ENCODE peak calls at places on chromosomes 11 and 22, in four cellular contexts. F is renal cortical epithelial cell, H is spleen, U is glutamatergic neuron. I is an unnamed sample.

GRCh38 chr11:113481672-113482071 is 6.5 kb upstream of the DRD2 start:
- DNase-seq in F (no peak), H (no peak), U (no peak), I (no peak)

GRCh38 chr11:18012314-18012905 is 437 bp downstream of the SERGEF start:
- DNase-seq in F (peak), H (no peak), U (peak), I (no peak)

GRCh38 chr22:41862160-41862529 is 29.2 kb downstream of the SREBF2 start:
- DNase-seq in F (peak), H (no peak), U (no peak), I (no peak)

GRCh38 chr11:114820621-114821020 is 142.3 kb downstream of the NXPE2 start:
- DNase-seq in F (no peak), H (no peak), U (no peak), I (no peak)

GRCh38 chr11:126434950-126435335 is 79.5 kb downstream of the ST3GAL4 start:
- DNase-seq in F (no peak), H (no peak), U (no peak), I (no peak)

GRCh38 chr11:83249972-83250593 is 36.1 kb downstream of the CCDC90B start:
- DNase-seq in F (peak), H (no peak), U (no peak), I (no peak)

GRCh38 chr11:6667733-6668374 is 12.2 kb upstream of the DCHS1 start:
- DNase-seq in F (peak), H (no peak), U (no peak), I (no peak)

GRCh38 chr11:26551186-26551801 is 20.8 kb downstream of the MUC15 start:
- DNase-seq in F (peak), H (no peak), U (no peak), I (no peak)

GRCh38 chr22:32075997-32076725 is 33.1 kb downstream of the SLC5A1 start:
- DNase-seq in F (no peak), H (no peak), U (no peak), I (no peak)

GRCh38 chr22:20550851-20551744 is 43.7 kb downstream of the MED15 start:
- DNase-seq in F (no peak), H (peak), U (no peak), I (peak)

GRCh38 chr11:3815882-3816281 is 7.5 kb downstream of the PGAP2 start:
- DNase-seq in F (no peak), H (peak), U (no peak), I (no peak)

GRCh38 chr11:45208135-45208534 is 61.7 kb downstream of the PRDM11 start:
- DNase-seq in F (no peak), H (no peak), U (no peak), I (no peak)

GRCh38 chr11:2258501-2259465 is 11.6 kb downstream of the ASCL2 start:
- DNase-seq in F (no peak), H (peak), U (no peak), I (peak)

GRCh38 chr11:112834277-112834755 is 126.9 kb upstream of the NCAM1 start:
- DNase-seq in F (no peak), H (no peak), U (no peak), I (peak)

GRCh38 chr11:55966391-55966790 is 3.4 kb downstream of the OR10AG1 start:
- DNase-seq in F (no peak), H (no peak), U (no peak), I (no peak)

GRCh38 chr11:69554849-69555248 is 73.4 kb downstream of the LINC01488 start:
- DNase-seq in F (peak), H (no peak), U (peak), I (no peak)

GRCh38 chr11:63680842-63681207 is 475 bp upstream of the RTN3 start:
- DNase-seq in F (no peak), H (no peak), U (no peak), I (no peak)

GRCh38 chr11:96306933-96307747 is 35.9 kb downstream of the MAML2 start:
- DNase-seq in F (peak), H (no peak), U (no peak), I (no peak)